ENCODE peak calls at places on chromosomes 11 and 22, in nine cellular contexts. R is brain microvascular endothelial cell; M is fibroblast of pulmonary artery; O is CD4-positive, alpha-beta memory T cell; N is lower lobe of right lung; D is fibroblast of mammary gland; P is AG04450; Z is left ventricle myocardium inferior; G is GM23248. F is an unnamed sample.
A peak's percentile ranks its signal among the peaks of the same experiment; 100 is the strongest.

GRCh38 chr11:32584921-32585320 is 1.3 kb downstream of the EIF3M start:
- DNase-seq in R (no peak), M (no peak), O (no peak), N (no peak), D (no peak), P (no peak), Z (no peak), G (peak; percentile 23), F (no peak)

GRCh38 chr22:45064313-45065268 is 54.8 kb upstream of the PHF21B start:
- DNase-seq in R (peak; percentile 73), M (peak; percentile 42), O (no peak), N (no peak), D (peak; percentile 91), P (peak; percentile 26), Z (no peak), G (peak; percentile 91), F (peak; percentile 69)

GRCh38 chr11:112844530-112844929 is 116.7 kb upstream of the NCAM1 start:
- DNase-seq in R (no peak), M (no peak), O (no peak), N (no peak), D (no peak), P (no peak), Z (no peak), G (no peak), F (no peak)

GRCh38 chr11:119340335-119341221 is at the start of gene C1QTNF5:
- DNase-seq in R (no peak), M (peak; percentile 89), O (no peak), N (peak; percentile 77), D (peak; percentile 67), P (no peak), Z (peak; percentile 91), G (peak; percentile 72), F (peak; percentile 64)

GRCh38 chr22:43230983-43231723 is 44.2 kb upstream of the TTLL12 start:
- DNase-seq in R (peak; percentile 24), M (peak; percentile 51), O (peak; percentile 54), N (peak; percentile 67), D (peak; percentile 32), P (no peak), Z (peak; percentile 34), G (peak; percentile 61), F (peak; percentile 9)

GRCh38 chr11:94134651-94135512 is 6.2 kb downstream of the PANX1 start:
- DNase-seq in R (peak; percentile 96), M (peak; percentile 85), O (no peak), N (no peak), D (peak; percentile 93), P (peak; percentile 80), Z (peak; percentile 73), G (peak; percentile 98), F (peak; percentile 73)

GRCh38 chr11:95641506-95641905 is 148.1 kb downstream of the FAM76B start:
- DNase-seq in R (no peak), M (no peak), O (peak; percentile 57), N (peak; percentile 55), D (peak; percentile 24), P (no peak), Z (no peak), G (no peak), F (no peak)

GRCh38 chr22:42697542-42698013 is 23.1 kb downstream of the A4GALT start:
- DNase-seq in R (peak; percentile 77), M (peak; percentile 93), O (no peak), N (no peak), D (peak; percentile 88), P (peak; percentile 44), Z (peak; percentile 91), G (peak; percentile 77), F (no peak)

GRCh38 chr11:26700536-26701235 is 21.2 kb downstream of the SLC5A12 start:
- DNase-seq in R (no peak), M (no peak), O (no peak), N (no peak), D (no peak), P (no peak), Z (no peak), G (no peak), F (no peak)

GRCh38 chr22:44538071-44538470 is 40.0 kb upstream of the RTL6 start:
- DNase-seq in R (no peak), M (peak; percentile 40), O (no peak), N (no peak), D (peak; percentile 37), P (no peak), Z (no peak), G (peak; percentile 88), F (no peak)

GRCh38 chr22:20766530-20766929 is 7.4 kb upstream of the SERPIND1 start:
- DNase-seq in R (no peak), M (no peak), O (no peak), N (no peak), D (no peak), P (no peak), Z (no peak), G (no peak), F (no peak)

GRCh38 chr22:23874871-23875270 is 17.2 kb downstream of the SLC2A11 start:
- DNase-seq in R (no peak), M (no peak), O (no peak), N (no peak), D (peak; percentile 25), P (no peak), Z (no peak), G (no peak), F (no peak)

GRCh38 chr22:43811777-43812148 is 342 bp downstream of the EFCAB6 start:
- DNase-seq in R (peak; percentile 10), M (peak; percentile 60), O (no peak), N (no peak), D (peak; percentile 62), P (no peak), Z (no peak), G (peak; percentile 81), F (no peak)

DNA sequence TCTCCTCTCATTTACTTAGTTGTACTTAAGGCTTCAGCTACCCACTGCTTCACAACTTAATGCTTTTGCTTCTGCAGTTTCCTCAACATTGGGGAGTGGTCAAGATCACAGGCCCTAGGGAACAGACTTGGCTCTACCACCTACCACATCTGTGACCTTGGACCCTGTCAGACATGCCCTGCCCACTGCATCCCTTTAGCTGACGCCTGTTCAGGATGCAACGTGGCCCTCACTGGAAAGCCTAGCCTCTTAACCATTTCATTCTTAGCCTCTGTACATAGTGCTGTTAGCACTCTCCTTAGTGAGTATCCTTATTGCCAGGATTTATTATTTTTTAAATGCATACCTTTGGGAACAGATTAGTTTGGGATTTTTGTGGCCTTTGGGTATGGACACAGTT is 34.4 kb downstream of the TNRC6B start:
- DNase-seq in R (no peak), M (no peak), O (no peak), N (no peak), D (peak; percentile 67), P (no peak), Z (no peak), G (peak; percentile 7), F (no peak)
- H3K4me3 ChIP-seq in R (no peak overlapping the region), M (no peak overlapping the region), O (no peak overlapping the region), N (no peak overlapping the region), D (no peak overlapping the region), P (no peak overlapping the region), Z (no peak overlapping the region), G (no peak overlapping the region), F (no peak overlapping the region)

GRCh38 chr22:31148953-31149627 is 8.8 kb upstream of the PLA2G3 start:
- DNase-seq in R (peak; percentile 79), M (peak; percentile 90), O (peak; percentile 14), N (peak; percentile 71), D (peak; percentile 75), P (peak; percentile 54), Z (peak; percentile 66), G (peak; percentile 78), F (peak; percentile 62)
- H3K4me3 ChIP-seq in R (no peak overlapping the region), M (no peak overlapping the region), O (no peak overlapping the region), N (no peak overlapping the region), D (no peak overlapping the region), P (no peak overlapping the region), Z (no peak overlapping the region), G (no peak overlapping the region), F (no peak overlapping the region)

GRCh38 chr11:2379471-2380174 is 2.5 kb downstream of the CD81 start:
- DNase-seq in R (no peak), M (no peak), O (no peak), N (peak; percentile 48), D (peak; percentile 37), P (no peak), Z (peak; percentile 15), G (peak; percentile 60), F (no peak)

GRCh38 chr11:2380396-2380795 is 3.3 kb downstream of the CD81 start:
- DNase-seq in R (no peak), M (no peak), O (no peak), N (no peak), D (no peak), P (no peak), Z (peak; percentile 15), G (no peak), F (no peak)

GRCh38 chr11:2382129-2382517 is 5.0 kb downstream of the CD81 start:
- DNase-seq in R (no peak), M (no peak), O (no peak), N (no peak), D (no peak), P (no peak), Z (no peak), G (no peak), F (no peak)

GRCh38 chr11:2381494-2382128 is 4.5 kb downstream of the CD81 start:
- DNase-seq in R (no peak), M (no peak), O (no peak), N (peak; percentile 51), D (no peak), P (no peak), Z (peak; percentile 25), G (no peak), F (no peak)

DNA sequence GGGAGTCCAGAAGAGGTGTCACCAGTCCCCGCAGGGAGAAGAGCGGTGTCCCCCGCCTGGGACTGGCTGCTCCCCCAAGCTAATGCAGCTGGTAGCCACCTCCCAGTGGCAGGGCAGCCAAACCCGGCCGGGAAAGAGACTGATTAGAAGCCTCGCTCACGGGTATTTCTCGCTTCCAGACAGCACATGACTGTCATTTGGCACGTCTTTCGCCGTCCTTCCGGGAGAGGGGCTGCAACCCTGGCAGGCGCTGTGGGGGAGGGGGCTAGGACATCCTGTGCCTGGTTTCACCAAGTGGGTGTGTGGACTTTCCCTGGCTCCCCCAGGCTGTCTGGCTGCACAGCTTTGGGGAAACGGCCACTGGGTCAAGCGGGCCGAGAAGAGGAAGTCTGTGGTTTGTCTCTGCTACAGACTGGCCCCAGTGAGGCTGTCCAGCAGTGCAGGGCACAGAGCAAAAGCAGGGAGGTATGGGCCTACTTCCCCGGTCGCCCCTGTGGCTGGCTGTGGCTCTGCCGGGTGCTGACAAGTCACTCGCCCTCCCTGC is 3.8 kb downstream of the CD81 start:
- DNase-seq in R (no peak), M (peak; percentile 63), O (no peak), N (peak; percentile 93), D (peak; percentile 47), P (no peak), Z (peak; percentile 80), G (peak; percentile 56), F (no peak)
- H3K4me3 ChIP-seq in R (no peak overlapping the region), M (peak overlapping the region; percentile 12), O (no peak overlapping the region), N (peak overlapping the region; percentile 48), D (no peak overlapping the region), P (peak overlapping the region; percentile 22), Z (peak overlapping the region; percentile 100), G (peak overlapping the region; percentile 43), F (no peak overlapping the region)

GRCh38 chr11:114362958-114363357 is 37.4 kb downstream of the C11orf71 start:
- DNase-seq in R (no peak), M (no peak), O (no peak), N (no peak), D (no peak), P (no peak), Z (no peak), G (no peak), F (no peak)

GRCh38 chr11:114368918-114369680 is 31.2 kb downstream of the C11orf71 start:
- DNase-seq in R (no peak), M (no peak), O (no peak), N (no peak), D (no peak), P (no peak), Z (no peak), G (no peak), F (no peak)

GRCh38 chr11:114367244-114367957 is 32.9 kb downstream of the C11orf71 start:
- DNase-seq in R (no peak), M (no peak), O (no peak), N (no peak), D (no peak), P (no peak), Z (no peak), G (peak; percentile 21), F (no peak)

GRCh38 chr11:114366331-114367243 is 33.7 kb downstream of the C11orf71 start:
- DNase-seq in R (peak; percentile 87), M (peak; percentile 88), O (no peak), N (no peak), D (peak; percentile 59), P (peak; percentile 74), Z (no peak), G (peak; percentile 86), F (peak; percentile 39)
- H3K4me3 ChIP-seq in R (no peak overlapping the region), M (peak overlapping the region; percentile 26), O (no peak overlapping the region), N (no peak overlapping the region), D (no peak overlapping the region), P (no peak overlapping the region), Z (no peak overlapping the region), G (peak overlapping the region; percentile 25), F (no peak overlapping the region)

F was measured in astrocyte of the cerebellum.